ENCODE peak calls at places on chromosomes 16 and 17, in six cellular contexts. N is body of pancreas, H is tibial nerve, W is cardiac muscle cell, X is nephron progenitor cell, T is RWPE1. P is an unnamed sample.

GRCh38 chr17:42111901-42112551 is 488 bp downstream of the DHX58 start:
- DNase-seq in T (peak), N (peak), H (no peak), W (peak), X (no peak), P (no peak)

GRCh38 chr16:77674888-77675287 is 47.4 kb upstream of the NUDT7 start:
- DNase-seq in W (peak), T (no peak), N (no peak), H (no peak), X (no peak), P (no peak)

GRCh38 chr17:2545393-2545792 is 33.7 kb upstream of the METTL16 start:
- DNase-seq in N (peak), T (no peak), W (no peak), H (no peak), X (no peak), P (no peak)

GRCh38 chr16:66320774-66321173 is 45.7 kb upstream of the CDH5 start:
- DNase-seq in T (no peak), W (no peak), X (no peak), N (no peak), H (no peak), P (no peak)

GRCh38 chr16:2042171-2042570 is 5.5 kb downstream of the NTHL1 start:
- DNase-seq in X (no peak), N (no peak), W (no peak), H (no peak), T (no peak), P (no peak)

GRCh38 chr17:66787914-66788313 is 47.0 kb upstream of the CACNG5 start:
- DNase-seq in W (no peak), X (no peak), T (no peak), N (no peak), H (no peak), P (no peak)

GRCh38 chr17:40718904-40719303 is 15.4 kb upstream of the KRT24 start:
- DNase-seq in N (no peak), H (no peak), X (no peak), T (no peak), W (no peak), P (no peak)

GRCh38 chr17:47857551-47858410 is 6.8 kb upstream of the SP6 start:
- DNase-seq in W (no peak), H (no peak), N (no peak), X (no peak), T (no peak), P (no peak)

GRCh38 chr16:81353895-81354294 is 39.1 kb downstream of the GAN start:
- DNase-seq in H (no peak), X (no peak), N (no peak), W (no peak), T (no peak), P (no peak)

GRCh38 chr16:28587386-28587785 is 9.5 kb downstream of the SULT1A2 start:
- DNase-seq in X (no peak), N (no peak), T (peak), H (no peak), W (no peak), P (no peak)

GRCh38 chr16:29784901-29785500 is 5.5 kb upstream of the KIF22 start:
- DNase-seq in N (peak), T (no peak), X (peak), H (peak), W (peak), P (no peak)

GRCh38 chr17:59890720-59891119 is 2.0 kb downstream of the TUBD1 start:
- DNase-seq in X (no peak), W (no peak), T (no peak), N (no peak), H (no peak), P (no peak)

GRCh38 chr16:74868501-74868900 is 93.9 kb upstream of the FA2H start:
- DNase-seq in T (peak), X (no peak), H (no peak), N (no peak), W (peak), P (no peak)

GRCh38 chr16:87056083-87056482 is 261.1 kb downstream of the C16orf95 start:
- DNase-seq in N (no peak), W (peak), T (no peak), X (no peak), H (no peak), P (no peak)

GRCh38 chr16:85934210-85934609 is 35.2 kb downstream of the IRF8 start:
- DNase-seq in N (no peak), T (no peak), X (no peak), W (no peak), H (no peak), P (no peak)

GRCh38 chr16:49203361-49203760 is 78.3 kb downstream of the CBLN1 start:
- DNase-seq in H (no peak), X (no peak), W (no peak), T (no peak), N (no peak), P (peak)

GRCh38 chr17:1467898-1468492 is 12.0 kb upstream of the CRK start:
- DNase-seq in H (peak), T (no peak), W (peak), N (no peak), X (peak), P (no peak)

GRCh38 chr16:65249768-65250167 is 127.9 kb upstream of the CDH11 start:
- DNase-seq in N (peak), X (peak), T (no peak), W (peak), H (peak), P (no peak)

GRCh38 chr17:31052187-31052889 is 42.4 kb upstream of the NF1 start:
- DNase-seq in T (peak), N (peak), X (no peak), H (peak), W (peak), P (peak)

GRCh38 chr16:50587543-50587942 is 39.3 kb downstream of the NKD1 start:
- DNase-seq in N (no peak), H (no peak), T (no peak), X (no peak), W (no peak), P (no peak)

GRCh38 chr17:35089846-35090193 is 26.3 kb upstream of the RFFL start:
- DNase-seq in X (no peak), H (peak), T (peak), W (peak), N (no peak), P (no peak)

GRCh38 chr17:78381601-78382168 is 3.2 kb downstream of the PGS1 start:
- DNase-seq in T (no peak), H (no peak), X (no peak), W (no peak), N (no peak), P (no peak)

GRCh38 chr16:77585852-77586251 is 136.5 kb upstream of the NUDT7 start:
- DNase-seq in H (no peak), T (peak), N (no peak), X (no peak), W (peak), P (no peak)

GRCh38 chr16:81608515-81609209 is 164.1 kb downstream of the CMIP start:
- DNase-seq in X (peak), N (no peak), T (no peak), W (peak), H (peak), P (no peak)

GRCh38 chr17:3687949-3688614 is 7.9 kb downstream of the P2RX5 start:
- DNase-seq in T (no peak), W (peak), H (no peak), N (no peak), X (no peak), P (no peak)

GRCh38 chr17:67531291-67531690 is 154.2 kb downstream of the PITPNC1 start:
- DNase-seq in X (no peak), W (peak), N (peak), H (no peak), T (no peak), P (no peak)

GRCh38 chr16:57310801-57311200 is 26.3 kb upstream of the PLLP start:
- DNase-seq in N (no peak), X (no peak), W (no peak), H (no peak), T (no peak), P (no peak)

GRCh38 chr17:72529386-72529785 is 408.6 kb downstream of the SOX9 start:
- DNase-seq in X (no peak), H (no peak), N (no peak), W (no peak), T (no peak), P (no peak)

GRCh38 chr16:50213939-50214519 is 52.3 kb upstream of the ADCY7 start:
- DNase-seq in X (no peak), H (peak), T (no peak), W (peak), N (no peak), P (no peak)

GRCh38 chr17:45270828-45271418 is 9.0 kb upstream of the SPATA32 start:
- DNase-seq in X (peak), W (peak), N (no peak), T (no peak), H (no peak), P (no peak)
- TF ChIP-seq CTCF in X (peak), W (peak), N (peak), T (peak), H (no peak), P (peak)

GRCh38 chr16:763386-763785 is 2.9 kb downstream of the MSLN start:
- DNase-seq in T (no peak), N (no peak), H (no peak), X (no peak), W (no peak), P (no peak)
- TF ChIP-seq CTCF in T (no peak), N (no peak), H (no peak), X (no peak), W (no peak), P (no peak)

GRCh38 chr16:6728381-6728780 is 604.3 kb upstream of the RBFOX1 start:
- DNase-seq in W (no peak), N (no peak), H (no peak), X (no peak), T (no peak), P (no peak)

GRCh38 chr16:6726621-6727020 is 606.0 kb upstream of the RBFOX1 start:
- DNase-seq in N (no peak), X (no peak), W (no peak), H (no peak), T (no peak), P (no peak)

GRCh38 chr16:6722786-6723185 is 609.9 kb upstream of the RBFOX1 start:
- DNase-seq in X (no peak), H (no peak), W (no peak), N (no peak), T (no peak), P (no peak)

GRCh38 chr16:6725634-6726331 is 606.9 kb upstream of the RBFOX1 start:
- DNase-seq in X (no peak), W (no peak), N (no peak), H (peak), T (no peak), P (no peak)
- TF ChIP-seq CTCF in X (no peak), W (no peak), N (no peak), H (peak), T (no peak), P (no peak)

DNA sequence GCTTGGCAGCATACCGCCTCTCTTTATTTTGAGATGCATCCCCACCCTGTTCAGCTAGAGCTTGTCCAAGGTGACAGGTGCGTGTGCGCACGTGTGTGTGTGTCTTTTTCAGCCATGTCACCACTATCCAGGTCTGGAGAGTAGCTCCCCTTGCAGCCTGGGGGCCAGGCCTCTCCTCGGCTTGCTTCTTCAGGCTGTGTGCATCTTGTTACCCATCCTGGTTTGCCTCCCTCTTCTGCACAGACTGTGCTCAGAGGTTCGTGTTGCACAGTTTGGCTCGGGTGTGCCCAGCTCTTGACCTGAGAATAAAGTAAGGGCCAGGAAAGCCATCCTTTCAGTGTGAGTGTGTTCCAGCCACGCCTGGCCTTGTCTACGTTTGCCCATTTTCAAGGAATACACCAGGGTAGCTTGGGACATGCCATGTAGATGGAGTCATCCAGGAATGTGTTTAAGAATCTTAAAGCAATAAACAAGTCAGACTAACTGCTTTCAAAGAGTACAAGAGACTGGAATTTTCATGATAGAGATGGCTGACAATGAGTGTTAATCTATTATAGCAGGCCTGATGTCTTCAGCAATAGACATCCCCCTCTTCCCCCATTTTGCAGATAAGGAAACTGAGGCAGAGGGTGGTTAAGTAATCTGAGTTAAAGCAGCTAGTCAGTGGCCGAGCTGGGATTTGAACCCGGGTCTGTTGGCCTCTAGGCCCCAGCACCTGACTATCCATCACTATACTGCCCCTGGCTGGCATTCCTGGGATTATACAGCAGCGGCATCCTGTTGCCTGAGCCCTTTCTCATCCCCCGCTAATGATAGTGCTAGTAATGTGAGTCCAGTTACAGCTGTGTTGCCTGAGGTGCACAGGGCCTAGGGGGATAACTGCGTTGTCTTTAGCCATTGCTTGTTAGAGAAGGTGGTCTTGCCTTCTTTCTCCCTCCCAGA is 77.9 kb downstream of the KSR1 start:
- DNase-seq in H (no peak), X (no peak), N (no peak), T (peak), W (peak), P (no peak)
- TF ChIP-seq CTCF in H (no peak), X (no peak), N (no peak), T (no peak), W (no peak), P (peak)

DNA sequence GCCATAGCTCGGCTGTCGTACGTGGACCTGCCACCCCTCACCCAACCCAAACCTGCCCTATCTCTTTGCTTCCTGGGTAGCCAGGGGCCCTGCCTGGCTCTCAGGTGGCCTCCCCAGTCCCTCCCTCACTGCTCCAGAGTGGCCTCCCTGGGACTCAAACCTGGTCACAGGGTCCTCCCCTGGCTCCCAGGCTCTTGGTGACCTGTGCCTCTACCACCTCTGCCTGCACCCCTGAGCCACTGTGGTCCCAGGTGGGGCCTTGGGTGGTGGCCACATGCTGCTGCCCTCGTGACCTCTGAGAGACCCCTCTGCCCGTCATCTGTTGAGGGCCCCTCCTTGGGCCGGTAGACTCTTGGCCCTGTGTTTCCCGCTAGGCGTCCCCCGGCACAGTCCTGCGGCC is 64.6 kb upstream of the PVALEF start:
- DNase-seq in H (no peak), W (no peak), T (no peak), N (no peak), X (no peak), P (no peak)
- TF ChIP-seq CTCF in H (no peak), W (no peak), T (no peak), N (no peak), X (no peak), P (no peak)

GRCh38 chr17:70624208-70624607 is 454.9 kb downstream of the KCNJ2 start:
- DNase-seq in N (no peak), H (no peak), X (no peak), W (no peak), T (no peak), P (no peak)

GRCh38 chr17:70621593-70621992 is 452.3 kb downstream of the KCNJ2 start:
- DNase-seq in X (no peak), H (no peak), W (peak), N (no peak), T (no peak), P (no peak)

DNA sequence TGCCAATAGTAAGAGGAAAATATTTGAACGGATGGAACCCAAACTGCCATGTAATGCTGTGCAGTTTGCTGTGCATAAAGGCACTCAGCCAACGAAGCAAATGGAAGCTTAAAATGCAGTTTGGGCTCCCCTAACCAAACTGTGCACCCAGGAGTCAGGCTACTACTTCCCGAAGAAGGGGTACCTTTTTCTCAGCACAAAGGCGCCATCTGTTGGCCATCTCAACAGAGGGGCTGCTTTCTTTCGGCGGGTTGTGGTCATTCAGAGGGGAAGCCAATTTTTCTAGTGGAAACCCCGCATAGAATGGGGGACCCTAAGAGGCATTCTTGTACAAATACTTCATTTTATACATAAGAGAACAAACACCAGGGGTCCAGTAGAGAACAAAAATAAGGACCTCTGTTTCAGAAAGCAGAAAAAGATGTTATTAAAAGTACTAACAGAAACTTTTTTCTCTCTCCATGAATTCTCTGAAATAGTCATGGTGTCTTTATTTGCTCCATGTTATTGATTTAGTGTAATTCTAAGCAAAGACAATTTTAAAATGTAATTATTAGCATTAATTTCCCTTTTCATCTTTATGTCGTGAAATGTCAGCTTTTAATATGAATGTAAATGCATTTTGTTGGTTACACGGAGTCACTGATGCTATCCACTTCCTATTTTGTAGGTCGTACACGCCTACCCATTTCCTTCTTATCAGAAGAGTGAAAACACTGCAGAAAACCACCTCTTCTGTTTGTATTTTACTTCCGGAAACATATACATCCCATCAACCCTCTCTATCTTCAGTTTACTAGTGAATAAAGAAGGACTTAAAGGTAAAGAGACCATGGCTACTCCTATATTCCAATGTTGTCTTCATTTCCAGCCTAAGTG is 453.3 kb downstream of the KCNJ2 start:
- DNase-seq in N (peak), T (peak), H (no peak), X (peak), W (peak), P (no peak)
- TF ChIP-seq CTCF in N (peak), T (peak), H (peak), X (peak), W (peak), P (peak)

GRCh38 chr17:58204796-58205195 is 12.3 kb downstream of the EPX start:
- DNase-seq in T (no peak), N (no peak), X (no peak), W (peak), H (no peak), P (no peak)

GRCh38 chr17:58195518-58196123 is 3.1 kb downstream of the EPX start:
- DNase-seq in W (no peak), N (no peak), X (no peak), T (no peak), H (no peak), P (no peak)

GRCh38 chr17:58202859-58203258 is 10.3 kb downstream of the EPX start:
- DNase-seq in X (no peak), N (no peak), T (no peak), W (no peak), H (no peak), P (no peak)

GRCh38 chr17:58196610-58197009 is 4.1 kb downstream of the EPX start:
- DNase-seq in W (no peak), H (no peak), T (no peak), N (no peak), X (no peak), P (no peak)

DNA sequence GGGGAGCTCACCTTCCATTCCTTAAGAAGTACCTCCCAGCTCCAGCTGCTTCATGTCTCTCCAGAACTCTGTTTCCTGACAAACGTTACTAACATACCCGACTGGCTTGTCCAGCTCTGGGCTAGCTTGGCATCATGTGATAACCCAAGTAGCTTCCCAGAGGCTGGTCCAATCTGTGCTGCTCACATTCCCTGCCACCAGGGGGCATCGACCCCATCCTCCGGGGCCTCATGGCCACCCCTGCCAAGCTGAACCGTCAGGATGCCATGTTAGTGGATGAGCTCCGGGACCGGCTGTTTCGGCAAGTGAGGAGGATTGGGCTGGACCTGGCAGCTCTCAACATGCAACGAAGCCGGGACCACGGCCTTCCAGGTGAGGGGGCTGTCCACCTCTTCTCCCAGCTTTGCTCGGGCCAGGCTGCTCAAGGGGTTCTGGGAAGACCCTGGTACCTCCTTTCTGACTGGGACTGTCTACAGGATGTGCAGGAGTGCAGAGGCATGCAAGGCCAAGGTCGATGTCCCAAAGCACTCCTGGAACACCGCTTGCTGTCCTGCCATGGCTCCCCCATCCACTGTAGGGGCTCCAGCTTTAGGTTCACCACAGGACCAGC is 7.6 kb downstream of the EPX start:
- DNase-seq in T (peak), W (peak), N (peak), X (peak), H (no peak), P (no peak)
- TF ChIP-seq CTCF in T (no peak), W (peak), N (peak), X (peak), H (peak), P (peak)

GRCh38 chr17:11485802-11486421 is 112.4 kb upstream of the DNAH9 start:
- DNase-seq in X (no peak), N (no peak), W (no peak), H (no peak), T (no peak), P (peak)

GRCh38 chr17:11486726-11487310 is 111.5 kb upstream of the DNAH9 start:
- DNase-seq in N (no peak), T (no peak), X (no peak), H (no peak), W (no peak), P (peak)

GRCh38 chr17:11488407-11488806 is 109.9 kb upstream of the DNAH9 start:
- DNase-seq in N (no peak), W (no peak), T (no peak), X (no peak), H (no peak), P (peak)

GRCh38 chr17:11485336-11485735 is 112.9 kb upstream of the DNAH9 start:
- DNase-seq in T (no peak), H (no peak), N (no peak), X (no peak), W (no peak), P (peak)

GRCh38 chr17:11487469-11487868 is 110.8 kb upstream of the DNAH9 start:
- DNase-seq in H (no peak), W (no peak), X (no peak), N (no peak), T (no peak), P (peak)
- TF ChIP-seq CTCF in H (no peak), W (no peak), X (no peak), N (no peak), T (no peak), P (no peak)